ENCODE peak calls at places on chromosomes 6 and 20, in four cellular contexts. W is nephron progenitor cell, Z is Calu3, E is GM06990. O is an unnamed sample.

GRCh38 chr6:161435426-161436065 is 161.7 kb upstream of the AGPAT4 start:
- DNase-seq in W (no peak), Z (no peak), E (no peak), O (no peak)

GRCh38 chr20:47799116-47799715 is 13.9 kb upstream of the SULF2 start:
- DNase-seq in W (no peak), Z (no peak), E (no peak), O (no peak)

GRCh38 chr20:64193058-64193457 is 28.8 kb downstream of the MYT1 start:
- DNase-seq in W (no peak), Z (no peak), E (no peak), O (no peak)

GRCh38 chr6:40256831-40257230 is 322.6 kb upstream of the MOCS1 start:
- DNase-seq in W (no peak), Z (no peak), E (no peak), O (no peak)

GRCh38 chr6:91606148-91606901 is 1019.5 kb upstream of the MAP3K7 start:
- DNase-seq in W (no peak), Z (no peak), E (no peak), O (no peak)

GRCh38 chr20:19540401-19540800 is 217.7 kb upstream of the RIN2 start:
- DNase-seq in W (no peak), Z (no peak), E (no peak), O (no peak)

GRCh38 chr6:111406200-111406711 is 76.8 kb downstream of the REV3L start:
- DNase-seq in W (no peak), Z (no peak), E (peak; percentile 75), O (peak; percentile 91)

GRCh38 chr6:152087096-152087495 is 279.6 kb downstream of the ESR1 start:
- DNase-seq in W (no peak), Z (no peak), E (no peak), O (no peak)

GRCh38 chr6:24497254-24497989 is 2.7 kb downstream of the ALDH5A1 start:
- DNase-seq in W (no peak), Z (no peak), E (no peak), O (no peak)

GRCh38 chr20:5770240-5770986 is 20.2 kb downstream of the SHLD1 start:
- DNase-seq in W (no peak), Z (no peak), E (no peak), O (peak; percentile 28)

GRCh38 chr6:116190550-116190949 is 63.3 kb downstream of the TSPYL4 start:
- DNase-seq in W (no peak), Z (no peak), E (no peak), O (no peak)

GRCh38 chr6:149127212-149127611 is 190.3 kb upstream of the TAB2 start:
- DNase-seq in W (no peak), Z (no peak), E (no peak), O (no peak)

GRCh38 chr20:49151437-49151836 is 36.7 kb downstream of the STAU1 start:
- DNase-seq in W (no peak), Z (no peak), E (no peak), O (no peak)

GRCh38 chr6:55255061-55255571 is 72.2 kb upstream of the GFRAL start:
- DNase-seq in W (peak; percentile 5), Z (no peak), E (no peak), O (no peak)

GRCh38 chr6:135265278-135265677 is 84.2 kb downstream of the MYB start:
- DNase-seq in W (no peak), Z (no peak), E (no peak), O (no peak)
- TF ChIP-seq CTCF in W (no peak), Z (no peak), E (no peak), O (no peak)

GRCh38 chr20:45630366-45630765 is 718 bp downstream of the WFDC9 start:
- DNase-seq in W (no peak), Z (no peak), E (no peak), O (no peak)

GRCh38 chr20:45631184-45631583 is at the start of gene WFDC9:
- DNase-seq in W (no peak), Z (no peak), E (no peak), O (no peak)

GRCh38 chr20:45626540-45626939 is 3.0 kb upstream of the WFDC10A start:
- DNase-seq in W (no peak), Z (no peak), E (no peak), O (no peak)

DNA sequence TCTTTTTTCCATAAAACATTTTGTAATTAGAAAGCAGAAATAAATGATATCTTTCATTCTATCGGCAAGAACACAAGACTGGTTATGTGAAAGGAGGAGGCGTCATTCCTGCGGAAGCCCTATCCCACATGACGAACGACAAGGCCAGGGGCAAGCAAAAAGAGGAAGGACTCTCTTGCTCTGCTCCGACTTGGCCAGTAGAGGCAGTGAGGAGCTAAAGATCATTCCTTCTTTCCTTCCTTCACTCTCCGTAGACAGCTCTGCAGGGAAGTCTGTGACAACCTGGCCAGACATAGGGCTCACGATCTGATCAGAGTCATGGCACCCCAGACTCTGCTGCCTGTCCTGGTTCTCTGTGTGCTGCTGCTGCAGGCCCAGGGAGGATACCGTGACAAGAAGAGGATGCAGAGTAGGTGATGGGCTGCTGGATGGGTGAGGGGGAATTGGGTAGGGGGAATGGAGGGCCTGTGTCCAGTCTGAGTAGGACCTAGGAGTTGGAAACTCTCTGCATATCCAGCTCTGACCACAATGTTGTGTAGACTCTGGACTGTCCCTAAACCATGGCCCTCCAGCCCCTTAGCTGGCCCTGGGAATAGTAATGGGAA is at the start of gene WFDC10A:
- DNase-seq in W (peak; percentile 50), Z (peak; percentile 75), E (no peak), O (peak; percentile 50)
- TF ChIP-seq CTCF in W (peak; percentile 68), Z (peak; percentile 79), E (peak; percentile 87), O (peak; percentile 81)

GRCh38 chr6:13847651-13848050 is 33.3 kb upstream of the MCUR1 start:
- DNase-seq in W (no peak), Z (no peak), E (no peak), O (no peak)

GRCh38 chr6:13848553-13849150 is 34.3 kb upstream of the MCUR1 start:
- DNase-seq in W (no peak), Z (no peak), E (no peak), O (no peak)

GRCh38 chr6:13851803-13852202 is 37.4 kb upstream of the MCUR1 start:
- DNase-seq in W (no peak), Z (no peak), E (no peak), O (no peak)

DNA sequence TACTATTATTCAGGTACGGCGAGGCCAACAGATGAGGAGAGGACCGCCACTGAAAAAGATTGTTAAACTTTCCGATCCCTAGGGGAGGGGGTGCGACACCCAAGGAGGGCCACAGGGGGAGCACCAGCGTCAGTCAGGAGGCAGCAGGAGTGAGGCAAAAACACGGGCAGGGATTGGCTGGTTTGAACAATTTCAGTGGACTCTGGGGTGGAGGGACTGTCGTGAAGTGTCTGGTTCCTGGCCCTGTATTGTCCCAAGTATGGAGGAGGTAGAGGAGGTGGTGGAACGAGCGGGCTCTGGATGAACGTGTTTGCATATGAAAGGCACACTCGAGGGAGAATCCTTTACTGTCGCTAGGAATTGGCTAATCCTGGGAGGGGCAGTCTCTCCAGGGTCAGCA is 32.5 kb upstream of the MCUR1 start:
- DNase-seq in W (no peak), Z (no peak), E (no peak), O (no peak)
- TF ChIP-seq CTCF in W (no peak), Z (no peak), E (peak; percentile 23), O (no peak)

GRCh38 chr6:119671105-119671504 is 321.5 kb upstream of the MAN1A1 start:
- DNase-seq in W (no peak), Z (no peak), E (no peak), O (no peak)
- TF ChIP-seq CTCF in W (no peak), Z (no peak), E (no peak), O (no peak)

GRCh38 chr6:71043902-71044301 is 87.0 kb upstream of the B3GAT2 start:
- DNase-seq in W (no peak), Z (no peak), E (no peak), O (no peak)
- TF ChIP-seq CTCF in W (no peak), Z (no peak), E (no peak), O (no peak)

DNA sequence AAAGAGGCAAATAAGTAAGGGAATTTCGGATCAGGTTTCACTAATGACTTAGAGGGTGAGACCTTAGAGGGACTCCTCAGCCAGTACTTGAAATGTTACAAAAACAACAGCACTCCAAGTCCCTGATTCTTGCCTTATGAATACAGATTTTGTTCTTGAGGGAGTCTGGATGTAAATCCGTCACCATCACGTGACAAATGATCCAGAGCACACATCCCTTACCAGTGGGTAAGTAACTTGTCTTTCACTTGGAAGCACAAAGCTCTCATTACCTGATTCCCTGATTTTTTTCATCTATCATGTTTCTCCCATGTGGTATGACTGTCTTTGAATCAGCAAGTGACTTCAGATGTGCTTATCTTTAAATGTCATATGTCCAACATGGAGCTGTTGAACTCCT is 595.3 kb upstream of the POU3F2 start:
- DNase-seq in W (no peak), Z (no peak), E (no peak), O (no peak)
- TF ChIP-seq CTCF in W (no peak), Z (no peak), E (no peak), O (no peak)